ENCODE peak calls at places on chromosomes 2 and 18, in seven cellular contexts. Q is stimulated activated CD4-positive, alpha-beta T cell treated with anti-CD3 and anti-CD28 coated beads, Interleukin-1b, Interleukin-23, amount 100 ng/mL, for 1 hour; D is iPS DF 6.9; P is AG04450; V is activated naive CD4-positive, alpha-beta T cell; I is pons; U is ACHN. J is an unnamed sample.

GRCh38 chr2:182068811-182069210 is 83.2 kb downstream of the PPP1R1C start:
- DNase-seq in V (no peak), P (no peak), I (no peak), Q (no peak), D (no peak), U (no peak), J (no peak)

GRCh38 chr2:6506311-6507258 is 359.1 kb downstream of the CMPK2 start:
- DNase-seq in P (no peak), U (peak; percentile 64), I (no peak), Q (no peak), D (no peak), V (no peak), J (no peak)

GRCh38 chr2:10352361-10352760 is 49.7 kb downstream of the HPCAL1 start:
- DNase-seq in U (no peak), I (no peak), V (no peak), Q (no peak), D (no peak), P (no peak), J (no peak)

GRCh38 chr18:79191956-79192355 is 122.8 kb downstream of the ATP9B start:
- DNase-seq in D (no peak), P (no peak), V (no peak), I (no peak), U (no peak), Q (no peak), J (no peak)

GRCh38 chr18:42261731-42262130 is 306.7 kb downstream of the PIK3C3 start:
- DNase-seq in D (no peak), I (no peak), P (no peak), V (no peak), U (no peak), Q (no peak), J (no peak)

GRCh38 chr2:240163056-240163714 is 22.7 kb upstream of the OTOS start:
- DNase-seq in I (no peak), V (no peak), Q (no peak), P (no peak), D (no peak), U (no peak), J (no peak)

GRCh38 chr2:127535422-127535901 is at the start of gene MYO7B:
- DNase-seq in P (no peak), I (no peak), D (no peak), Q (no peak), V (no peak), U (no peak), J (no peak)

GRCh38 chr18:32714571-32715148 is 58.2 kb downstream of the KLHL14 start:
- DNase-seq in U (peak; percentile 65), I (peak; percentile 85), D (peak; percentile 57), P (peak; percentile 23), Q (no peak), V (no peak), J (peak; percentile 30)

GRCh38 chr2:108926561-108927380 is 62.2 kb downstream of the EDAR start:
- DNase-seq in D (no peak), P (no peak), V (no peak), Q (no peak), I (no peak), U (no peak), J (no peak)

GRCh38 chr2:225010804-225011203 is 31.5 kb downstream of the DOCK10 start:
- DNase-seq in P (no peak), U (peak; percentile 74), Q (no peak), V (no peak), I (no peak), D (no peak), J (no peak)

GRCh38 chr2:98543842-98544241 is 64.5 kb downstream of the COA5 start:
- DNase-seq in V (no peak), Q (no peak), U (no peak), P (no peak), I (no peak), D (no peak), J (no peak)